ENCODE peak calls at places on chromosomes 4 and X, in ten cellular contexts. N, S, B, W, J, R, I, K, O and Y are unnamed samples.

GRCh38 chrX:102697506-102697905 is 14.7 kb upstream of the GPRASP2 start:
- DNase-seq in I (no peak), J (no peak), K (no peak), O (no peak), W (peak; percentile 49), R (no peak), N (no peak), B (no peak), S (no peak), Y (no peak)

GRCh38 chr4:67575232-67575888 is 16.8 kb downstream of the STAP1 start:
- DNase-seq in J (no peak), I (no peak), K (no peak), O (no peak), B (no peak), S (no peak), W (no peak), R (peak; percentile 8), N (peak; percentile 83), Y (no peak)

GRCh38 chr4:3484057-3484973 is 21.2 kb downstream of the DOK7 start:
- DNase-seq in B (peak; percentile 81), I (no peak), W (peak; percentile 73), O (no peak), S (no peak), J (peak; percentile 70), N (no peak), R (no peak), K (no peak), Y (no peak)

GRCh38 chr4:43316813-43317212 is 424.3 kb downstream of the GRXCR1 start:
- DNase-seq in B (no peak), S (no peak), R (no peak), O (no peak), I (no peak), N (no peak), K (no peak), J (no peak), W (peak; percentile 27), Y (no peak)

GRCh38 chr4:64417974-64418373 is 8.7 kb upstream of the TECRL start:
- DNase-seq in W (peak; percentile 1), S (peak; percentile 9), R (no peak), J (no peak), I (no peak), K (no peak), O (no peak), B (peak; percentile 54), N (no peak), Y (no peak)

GRCh38 chr4:34636623-34637022 is 1607.7 kb downstream of the ARAP2 start:
- DNase-seq in I (no peak), K (no peak), J (no peak), B (no peak), N (no peak), S (peak; percentile 9), R (peak; percentile 60), W (no peak), O (no peak), Y (no peak)

GRCh38 chrX:9573282-9574106 is 108.6 kb downstream of the TBL1X start:
- DNase-seq in K (no peak), J (no peak), W (no peak), N (no peak), B (no peak), O (no peak), I (no peak), S (no peak), R (peak; percentile 20), Y (no peak)

GRCh38 chr4:157014621-157015591 is 43.3 kb upstream of the PDGFC start:
- DNase-seq in S (no peak), R (peak; percentile 77), J (no peak), I (no peak), W (peak; percentile 86), K (no peak), N (no peak), O (no peak), B (no peak), Y (no peak)

GRCh38 chr4:109701566-109702399 is 1.5 kb downstream of the CASP6 start:
- DNase-seq in K (no peak), O (no peak), W (no peak), N (peak; percentile 27), S (no peak), B (no peak), R (peak; percentile 92), J (no peak), I (no peak), Y (peak; percentile 9)

GRCh38 chr4:123110147-123110546 is 187.8 kb upstream of the NUDT6 start:
- DNase-seq in J (no peak), S (no peak), R (no peak), N (no peak), W (peak; percentile 9), B (no peak), K (no peak), I (no peak), O (no peak), Y (no peak)

GRCh38 chr4:120921456-120922389 is 803 bp downstream of the PRDM5 start:
- DNase-seq in B (peak; percentile 80), S (no peak), N (peak; percentile 59), R (peak; percentile 59), W (peak; percentile 84), K (peak; percentile 47), I (no peak), O (peak; percentile 81), J (no peak), Y (no peak)

GRCh38 chr4:56099378-56099786 is 150.6 kb downstream of the CEP135 start:
- DNase-seq in S (no peak), J (no peak), K (no peak), W (no peak), B (no peak), O (no peak), R (no peak), I (no peak), N (peak; percentile 51), Y (no peak)

GRCh38 chrX:117973175-117974075 is 143.2 kb downstream of the KLHL13 start:
- DNase-seq in N (peak; percentile 10), K (no peak), R (peak; percentile 0), S (no peak), J (peak; percentile 30), O (no peak), B (no peak), I (no peak), W (no peak), Y (no peak)

GRCh38 chr4:47215759-47216158 is 184.4 kb downstream of the GABRB1 start:
- DNase-seq in W (peak; percentile 8), O (no peak), R (no peak), I (no peak), K (no peak), N (no peak), J (no peak), S (no peak), B (no peak), Y (no peak)

GRCh38 chr4:139642364-139642763 is 23.3 kb upstream of the MGST2 start:
- DNase-seq in W (peak; percentile 73), R (no peak), J (no peak), B (no peak), S (no peak), K (no peak), I (no peak), N (no peak), O (no peak), Y (no peak)

GRCh38 chr4:139647952-139648351 is 17.7 kb upstream of the MGST2 start:
- DNase-seq in N (no peak), R (no peak), B (no peak), S (no peak), O (no peak), I (no peak), W (no peak), K (no peak), J (no peak), Y (no peak)

GRCh38 chr4:139643042-139643895 is 22.4 kb upstream of the MGST2 start:
- DNase-seq in R (no peak), O (no peak), N (no peak), S (no peak), I (no peak), J (no peak), B (no peak), W (no peak), K (no peak), Y (no peak)

GRCh38 chr4:139647184-139647583 is 18.4 kb upstream of the MGST2 start:
- DNase-seq in R (no peak), O (no peak), J (no peak), S (no peak), N (no peak), W (no peak), B (no peak), K (no peak), I (no peak), Y (no peak)

DNA sequence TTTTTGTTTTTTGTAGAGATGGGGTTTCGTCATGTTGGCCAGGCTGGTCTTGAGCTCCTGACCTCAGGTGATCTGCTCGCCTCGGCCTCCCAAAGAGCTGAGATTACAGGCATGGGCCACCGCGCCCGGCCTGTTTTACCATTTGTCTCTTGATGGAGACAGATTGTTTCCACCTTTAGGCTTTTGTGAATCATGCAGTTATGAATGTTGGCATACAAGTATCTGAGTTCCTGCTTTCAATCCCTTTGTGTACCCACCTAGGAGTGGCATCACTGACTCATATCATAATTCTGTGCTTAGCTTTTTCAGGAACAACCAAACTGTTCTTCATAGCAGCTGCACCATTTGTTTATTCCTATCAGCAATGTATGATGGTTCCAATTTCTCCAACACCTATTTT is 20.2 kb upstream of the MGST2 start:
- DNase-seq in I (no peak), S (no peak), J (no peak), K (no peak), B (no peak), N (no peak), O (no peak), R (no peak), W (no peak), Y (no peak)
- H3K27me3 ChIP-seq in I (no peaks in the 10 kb centered on the region), S (no peaks in the 10 kb centered on the region), J (no peaks in the 10 kb centered on the region), K (no peaks in the 10 kb centered on the region), B (no peaks in the 10 kb centered on the region), N (no peaks in the 10 kb centered on the region), O (no peaks in the 10 kb centered on the region), R (no peaks in the 10 kb centered on the region), W (no peaks in the 10 kb centered on the region), Y (no peaks in the 10 kb centered on the region)

GRCh38 chr4:26227827-26228226 is 93.0 kb upstream of the RBPJ start:
- DNase-seq in I (no peak), J (no peak), B (no peak), R (no peak), N (no peak), O (no peak), S (no peak), W (no peak), K (no peak), Y (no peak)
- H3K27me3 ChIP-seq in I (no peaks in the 10 kb centered on the region), J (no peaks in the 10 kb centered on the region), B (no peaks in the 10 kb centered on the region), R (no peaks in the 10 kb centered on the region), N (no peaks in the 10 kb centered on the region), O (no peaks in the 10 kb centered on the region), S (no peaks in the 10 kb centered on the region), W (no peaks in the 10 kb centered on the region), K (no peaks in the 10 kb centered on the region), Y (no peaks in the 10 kb centered on the region)

DNA sequence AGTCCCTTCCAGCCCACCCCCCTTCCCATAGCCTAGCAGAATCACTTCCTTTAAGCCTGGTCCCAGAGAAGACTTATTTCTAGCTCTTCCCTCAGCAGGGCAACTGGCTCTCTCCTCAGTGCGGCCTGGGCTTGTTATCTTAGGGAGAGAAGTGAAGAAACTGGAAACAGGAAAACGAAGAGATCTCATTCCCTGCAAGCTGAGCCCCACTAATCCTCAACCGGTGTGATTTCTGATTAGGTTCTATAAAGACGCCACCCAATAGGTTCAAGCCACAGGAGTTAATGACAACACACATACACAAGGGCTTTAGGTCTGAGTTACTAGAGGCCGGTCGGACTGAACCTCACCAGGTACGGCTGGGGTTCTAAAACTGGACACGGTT is 3.2 kb downstream of the GSX2 start:
- DNase-seq in O (no peak), S (no peak), B (no peak), K (no peak), W (no peak), I (no peak), J (no peak), N (no peak), R (peak; percentile 79), Y (no peak)
- H3K27me3 ChIP-seq in O (no peaks in the 10 kb centered on the region), S (peaks cover 34% of the 10 kb centered on the region), B (peaks cover 85% of the 10 kb centered on the region), K (no peaks in the 10 kb centered on the region), W (peaks cover 22% of the 10 kb centered on the region), I (peaks cover 96% of the 10 kb centered on the region), J (peaks cover 38% of the 10 kb centered on the region), N (peaks cover 47% of the 10 kb centered on the region), R (peaks cover 74% of the 10 kb centered on the region), Y (peaks cover 76% of the 10 kb centered on the region)

GRCh38 chrX:47697171-47697570 is 38.2 kb upstream of the UXT start:
- DNase-seq in J (no peak), K (no peak), N (no peak), I (no peak), B (no peak), S (no peak), R (no peak), O (no peak), W (peak; percentile 41), Y (no peak)
- H3K27me3 ChIP-seq in J (peaks cover 11% of the 10 kb centered on the region), K (no peaks in the 10 kb centered on the region), N (no peaks in the 10 kb centered on the region), I (peaks cover 6% of the 10 kb centered on the region), B (no peaks in the 10 kb centered on the region), S (no peaks in the 10 kb centered on the region), R (no peaks in the 10 kb centered on the region), O (no peaks in the 10 kb centered on the region), W (no peaks in the 10 kb centered on the region), Y (no peaks in the 10 kb centered on the region)